ENCODE peak calls at places on chromosomes 5 and 9, in eight cellular contexts. F is ACHN; B is cardiac fibroblast; J is left kidney; G is heart right ventricle; E is iPS-NIHi11; K is CD8-positive, alpha-beta memory T cell; T is activated effector memory CD4-positive, alpha-beta T cell treated with anti-CD3 and anti-CD28 coated beads, Interleukin-2, amount 50 U/mL, for 16 hours. I is an unnamed sample.

GRCh38 chr5:16883801-16884200 is 52.3 kb downstream of the MYO10 start:
- DNase-seq in F (no peak), B (no peak), J (no peak), G (no peak), E (no peak), K (no peak), T (no peak), I (no peak)

GRCh38 chr9:738209-738915 is 103.1 kb upstream of the DMRT1 start:
- DNase-seq in F (peak), B (peak), J (no peak), G (peak), E (no peak), K (no peak), T (no peak), I (no peak)

GRCh38 chr5:127029513-127030258 is 672 bp downstream of the MARCHF3 start:
- DNase-seq in F (peak), B (peak), J (peak), G (peak), E (peak), K (peak), T (peak), I (peak)

GRCh38 chr5:120788481-120788880 is 324.4 kb downstream of the PRR16 start:
- DNase-seq in F (no peak), B (no peak), J (no peak), G (no peak), E (no peak), K (no peak), T (no peak), I (no peak)

GRCh38 chr9:77764894-77765780 is 117.0 kb upstream of the GNA14 start:
- DNase-seq in F (peak), B (peak), J (peak), G (no peak), E (no peak), K (no peak), T (no peak), I (no peak)

GRCh38 chr5:6753851-6754250 is 40.6 kb downstream of the TENT4A start:
- DNase-seq in F (no peak), B (no peak), J (no peak), G (no peak), E (no peak), K (no peak), T (peak), I (no peak)

GRCh38 chr5:73940026-73940425 is 314.0 kb downstream of the ARHGEF28 start:
- DNase-seq in F (peak), B (peak), J (peak), G (no peak), E (no peak), K (no peak), T (no peak), I (no peak)

GRCh38 chr9:105046907-105047651 is 119.1 kb upstream of the ABCA1 start:
- DNase-seq in F (no peak), B (peak), J (peak), G (no peak), E (no peak), K (no peak), T (no peak), I (no peak)

GRCh38 chr9:108478871-108479332 is 376.9 kb downstream of the ACTL7B start:
- DNase-seq in F (peak), B (peak), J (no peak), G (no peak), E (no peak), K (no peak), T (no peak), I (no peak)

GRCh38 chr9:132094314-132094791 is 14.7 kb upstream of the MED27 start:
- DNase-seq in F (no peak), B (peak), J (no peak), G (no peak), E (no peak), K (no peak), T (no peak), I (no peak)

GRCh38 chr9:38641985-38642864 is 21.8 kb upstream of the ANKRD18A start:
- DNase-seq in F (peak), B (peak), J (peak), G (no peak), E (peak), K (no peak), T (no peak), I (peak)

GRCh38 chr9:129894106-129894823 is 59.0 kb downstream of the USP20 start:
- DNase-seq in F (no peak), B (no peak), J (no peak), G (no peak), E (no peak), K (peak), T (peak), I (no peak)

GRCh38 chr9:131810351-131811170 is 70.7 kb upstream of the RAPGEF1 start:
- DNase-seq in F (no peak), B (no peak), J (no peak), G (no peak), E (no peak), K (no peak), T (no peak), I (no peak)

GRCh38 chr5:57845025-57845424 is 362.4 kb upstream of the ACTBL2 start:
- DNase-seq in F (no peak), B (no peak), J (no peak), G (no peak), E (no peak), K (no peak), T (no peak), I (no peak)

GRCh38 chr5:116573279-116573616 is 1.4 kb downstream of the SEMA6A start:
- DNase-seq in F (peak), B (peak), J (no peak), G (no peak), E (peak), K (no peak), T (no peak), I (peak)

GRCh38 chr5:150999704-151000452 is 20.5 kb upstream of the GPX3 start:
- DNase-seq in F (no peak), B (peak), J (no peak), G (peak), E (no peak), K (no peak), T (no peak), I (no peak)

GRCh38 chr5:65663804-65664521 is 39.1 kb downstream of the SHLD3 start:
- DNase-seq in F (peak), B (peak), J (peak), G (no peak), E (peak), K (no peak), T (no peak), I (peak)

GRCh38 chr9:82894961-82895902 is 167.7 kb downstream of the RASEF start:
- DNase-seq in F (no peak), B (no peak), J (peak), G (no peak), E (no peak), K (no peak), T (no peak), I (no peak)

GRCh38 chr9:122286764-122287163 is 22.1 kb downstream of the MRRF start:
- DNase-seq in F (no peak), B (no peak), J (no peak), G (no peak), E (no peak), K (no peak), T (no peak), I (no peak)

GRCh38 chr9:113808391-113809191 is 67.5 kb upstream of the ZNF618 start:
- DNase-seq in F (peak), B (peak), J (peak), G (no peak), E (no peak), K (no peak), T (no peak), I (no peak)

GRCh38 chr9:18596920-18597319 is 123.0 kb downstream of the ADAMTSL1 start:
- DNase-seq in F (no peak), B (peak), J (no peak), G (no peak), E (no peak), K (no peak), T (no peak), I (no peak)

GRCh38 chr5:16936150-16937022 is at the start of gene MYO10:
- DNase-seq in F (peak), B (peak), J (peak), G (peak), E (peak), K (no peak), T (peak), I (peak)

GRCh38 chr9:137077010-137077747 is at the start of gene UAP1L1:
- DNase-seq in F (peak), B (peak), J (peak), G (peak), E (peak), K (peak), T (peak), I (no peak)

GRCh38 chr9:22354699-22355384 is 91.8 kb upstream of the DMRTA1 start:
- DNase-seq in F (no peak), B (no peak), J (no peak), G (no peak), E (no peak), K (no peak), T (no peak), I (no peak)

GRCh38 chr9:131657890-131658752 is 81.8 kb downstream of the RAPGEF1 start:
- DNase-seq in F (peak), B (peak), J (no peak), G (no peak), E (no peak), K (no peak), T (no peak), I (no peak)

GRCh38 chr5:1424716-1425115 is 20.5 kb downstream of the SLC6A3 start:
- DNase-seq in F (no peak), B (no peak), J (no peak), G (no peak), E (no peak), K (no peak), T (no peak), I (no peak)

GRCh38 chr5:1324719-1325190 is 20.1 kb downstream of the CLPTM1L start:
- DNase-seq in F (no peak), B (no peak), J (no peak), G (no peak), E (no peak), K (no peak), T (peak), I (no peak)

GRCh38 chr9:87233916-87234455 is 263.7 kb upstream of the DAPK1 start:
- DNase-seq in F (no peak), B (peak), J (no peak), G (peak), E (no peak), K (no peak), T (no peak), I (no peak)